ENCODE peak calls at places on chromosomes 12 and 14, in seven cellular contexts. U, Y, B, J, N, P and I are unnamed samples.

GRCh38 chr14:54676822-54677708 is 110.1 kb downstream of the SAMD4A start:
- DNase-seq in U (peak), Y (peak), B (peak), J (peak), N (peak), P (peak), I (peak)

GRCh38 chr12:89504560-89505346 is 19.8 kb downstream of the GALNT4 start:
- DNase-seq in U (peak), Y (no peak), B (peak), J (peak), N (no peak), P (no peak), I (no peak)

GRCh38 chr12:40829738-40830144 is 137.5 kb downstream of the CNTN1 start:
- DNase-seq in U (no peak), Y (peak), B (no peak), J (peak), N (no peak), P (no peak), I (no peak)

GRCh38 chr12:117151195-117152031 is 38.9 kb downstream of the FBXO21 start:
- DNase-seq in U (peak), Y (peak), B (peak), J (peak), N (no peak), P (no peak), I (peak)

GRCh38 chr14:53409289-53409688 is 256.2 kb upstream of the DDHD1 start:
- DNase-seq in U (no peak), Y (no peak), B (no peak), J (no peak), N (no peak), P (no peak), I (no peak)

GRCh38 chr12:72036393-72036792 is 97.7 kb downstream of the TPH2 start:
- DNase-seq in U (no peak), Y (no peak), B (no peak), J (no peak), N (no peak), P (no peak), I (no peak)

GRCh38 chr14:105141486-105142281 is 26.9 kb downstream of the JAG2 start:
- DNase-seq in U (no peak), Y (no peak), B (no peak), J (no peak), N (no peak), P (no peak), I (no peak)

GRCh38 chr14:93430889-93431670 is at the start of gene UNC79:
- DNase-seq in U (no peak), Y (no peak), B (peak), J (peak), N (no peak), P (no peak), I (no peak)

GRCh38 chr14:76259029-76259735 is 107.5 kb downstream of the GPATCH2L start:
- DNase-seq in U (no peak), Y (no peak), B (peak), J (no peak), N (no peak), P (no peak), I (no peak)

GRCh38 chr14:82855912-82856381 is 1322.3 kb upstream of the SEL1L start:
- DNase-seq in U (peak), Y (no peak), B (peak), J (peak), N (no peak), P (no peak), I (peak)

DNA sequence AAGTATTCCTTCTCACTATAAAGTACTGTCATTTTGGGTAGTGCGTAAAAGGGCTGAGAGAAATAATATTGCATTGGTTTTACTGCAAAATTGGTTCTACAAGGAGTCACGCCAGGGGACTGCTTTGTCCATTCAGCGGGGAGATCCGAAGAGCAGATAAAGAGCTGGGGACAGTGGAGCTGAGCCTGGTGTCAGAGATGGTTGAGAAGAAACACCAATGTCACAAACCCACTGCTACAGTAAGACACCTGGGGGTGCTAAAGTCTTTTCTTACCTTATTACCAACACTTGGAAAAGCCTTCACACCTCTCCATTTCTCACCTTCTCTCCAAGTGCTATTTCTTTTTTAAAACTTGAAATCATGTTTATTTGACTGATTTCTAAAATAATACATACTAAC is 14.1 kb downstream of the IL31 start:
- DNase-seq in U (no peak), Y (no peak), B (no peak), J (no peak), N (no peak), P (no peak), I (no peak)
- TF ChIP-seq CTCF in U (no peak), Y (peak), B (no peak), J (no peak), N (no peak), P (no peak), I (no peak)

GRCh38 chr12:51907864-51908425 is 641 bp downstream of the ACVRL1 start:
- DNase-seq in U (no peak), Y (no peak), B (no peak), J (no peak), N (no peak), P (no peak), I (no peak)
- H3K4me3 ChIP-seq in U (peak), Y (no peak), B (peak), J (peak), N (peak), P (peak), I (peak)

DNA sequence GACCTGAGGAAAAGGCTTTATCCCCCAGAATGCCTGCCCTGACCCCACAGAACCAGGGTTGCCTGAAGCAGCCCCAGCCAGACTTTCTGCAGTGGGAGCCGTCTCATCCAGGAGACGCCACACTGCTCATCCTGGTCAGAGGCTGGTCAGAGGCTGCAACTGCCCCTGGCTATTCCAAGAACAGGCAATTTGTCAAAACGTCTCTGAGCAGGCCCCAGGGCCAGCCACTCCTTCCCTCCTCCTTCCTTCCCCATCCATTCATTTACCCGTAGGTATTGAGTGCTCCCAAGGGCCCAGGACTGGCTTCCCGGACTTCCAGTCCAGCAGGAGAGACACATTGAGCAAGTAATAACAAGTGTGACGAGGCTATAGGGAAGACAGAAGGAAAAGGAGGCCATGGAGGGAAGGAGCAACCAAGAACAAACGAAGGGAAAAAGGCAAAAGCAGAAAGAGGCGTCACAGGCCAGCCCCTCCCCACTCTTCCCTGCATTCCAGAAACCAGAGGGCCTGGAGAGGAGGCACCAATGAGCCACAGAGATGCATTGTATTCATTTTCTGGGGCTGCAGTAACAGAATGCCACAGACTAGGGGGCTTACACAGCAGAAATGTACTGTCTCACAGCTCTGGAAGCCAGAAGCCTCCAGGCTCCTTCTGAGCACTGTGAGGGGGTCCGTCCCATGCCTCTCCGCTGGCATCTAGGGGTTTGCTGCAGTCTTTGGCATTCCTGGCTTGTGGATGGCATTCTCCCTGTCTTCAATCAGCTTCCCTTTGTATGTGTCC is 21.0 kb upstream of the CD9 start:
- DNase-seq in U (peak), Y (no peak), B (peak), J (peak), N (no peak), P (no peak), I (no peak)
- TF ChIP-seq CTCF in U (peak), Y (no peak), B (peak), J (peak), N (peak), P (peak), I (peak)

DNA sequence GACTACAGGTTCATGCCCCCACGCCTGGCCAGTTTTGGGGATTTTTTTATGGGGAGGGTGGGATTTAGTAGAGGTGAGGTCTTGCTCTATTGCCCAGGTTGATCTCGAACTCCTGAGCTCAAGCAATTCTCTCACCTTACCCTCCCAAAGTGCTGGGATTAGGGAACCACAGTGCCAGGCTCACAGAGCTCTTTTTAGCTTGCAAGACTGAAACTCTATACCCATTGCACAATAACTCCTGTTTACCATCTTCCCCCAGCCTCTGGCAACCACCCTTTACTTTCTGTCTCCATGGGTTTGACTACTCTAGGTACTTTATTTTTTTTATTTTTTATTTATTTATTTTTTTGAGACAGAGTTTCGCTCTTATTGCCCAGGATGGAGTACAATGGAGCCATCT is 25.7 kb upstream of the CDK17 start:
- DNase-seq in U (peak), Y (no peak), B (peak), J (peak), N (peak), P (no peak), I (no peak)
- H3K4me3 ChIP-seq in U (no peak), Y (no peak), B (no peak), J (no peak), N (peak), P (no peak), I (no peak)

DNA sequence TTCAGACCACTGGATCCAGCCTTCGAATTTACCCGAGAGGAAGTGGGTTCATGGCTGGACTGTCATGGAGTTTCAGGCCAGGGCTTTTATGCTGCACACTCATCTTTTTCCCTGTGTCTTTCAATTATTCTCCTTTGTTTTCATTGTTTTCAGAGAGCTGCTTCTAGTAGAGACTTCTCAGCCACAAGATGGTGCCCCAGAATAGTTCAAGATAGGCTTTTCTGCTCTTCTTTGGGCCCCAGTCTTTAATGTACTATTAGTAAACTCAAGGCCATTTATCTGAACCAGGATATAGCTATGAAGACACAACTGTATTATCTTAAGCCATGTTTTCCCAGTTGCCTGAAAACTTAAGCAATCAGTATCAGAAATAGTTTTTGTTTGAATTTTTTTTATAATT is 30.4 kb upstream of the PSMA6 start:
- DNase-seq in U (peak), Y (no peak), B (peak), J (peak), N (no peak), P (no peak), I (no peak)
- TF ChIP-seq CTCF in U (no peak), Y (no peak), B (no peak), J (peak), N (no peak), P (no peak), I (no peak)

DNA sequence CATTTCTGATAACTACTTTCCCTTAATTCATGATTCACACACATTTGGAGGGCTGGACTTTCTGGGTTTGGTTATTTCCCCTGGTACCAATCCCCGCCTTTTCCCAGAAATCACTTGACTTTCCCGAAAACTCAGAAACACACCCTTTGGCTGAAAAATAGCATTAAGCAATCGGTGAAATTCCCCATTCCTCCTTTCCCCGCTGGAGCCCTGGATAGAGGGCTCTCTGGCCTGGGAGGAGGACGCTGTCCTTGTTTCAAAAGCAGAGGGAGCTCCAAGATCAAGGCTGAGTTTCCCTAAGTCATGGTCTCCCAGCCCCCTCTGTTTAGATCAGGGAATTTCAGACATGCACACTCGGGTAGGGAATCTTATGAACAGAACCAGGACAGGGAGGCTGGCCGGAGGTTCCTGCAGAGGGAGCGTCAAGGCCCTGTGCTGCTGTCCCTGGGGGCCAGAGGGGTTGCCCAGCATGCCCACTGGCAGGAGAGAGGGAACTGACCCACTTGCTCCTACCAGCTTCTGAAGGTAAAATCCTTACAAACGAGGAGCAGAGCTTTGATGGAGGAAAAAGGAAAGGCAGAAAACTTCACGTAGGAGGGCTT is at the start of gene C1S:
- DNase-seq in U (peak), Y (no peak), B (peak), J (peak), N (peak), P (peak), I (peak)
- H3K4me3 ChIP-seq in U (peak), Y (no peak), B (peak), J (peak), N (peak), P (peak), I (peak)